ENCODE peak calls at places on chromosomes 5 and 9, in six cellular contexts. One of them, this sample, is unnamed.

GRCh38 chr5:153543959-153544470 is 53.5 kb downstream of the GRIA1 start:
- DNase-seq in astrocyte of the spinal cord: no peak
- DNase-seq in IMR-90: peak
- DNase-seq in T-helper 22 cell: no peak
- DNase-seq in nephron progenitor cell: no peak
- DNase-seq in GM03348: no peak
- DNase-seq in this sample: no peak

GRCh38 chr9:104301770-104302169 is 202.3 kb upstream of the OR13F1 start:
- DNase-seq in astrocyte of the spinal cord: no peak
- DNase-seq in IMR-90: no peak
- DNase-seq in T-helper 22 cell: no peak
- DNase-seq in nephron progenitor cell: no peak
- DNase-seq in GM03348: no peak
- DNase-seq in this sample: no peak

GRCh38 chr5:35938518-35939227 is at the start of gene CAPSL:
- DNase-seq in astrocyte of the spinal cord: peak
- DNase-seq in IMR-90: peak
- DNase-seq in T-helper 22 cell: no peak
- DNase-seq in nephron progenitor cell: peak
- DNase-seq in GM03348: no peak
- DNase-seq in this sample: no peak

GRCh38 chr5:124285071-124285470 is 461.4 kb downstream of the ZNF608 start:
- DNase-seq in astrocyte of the spinal cord: no peak
- DNase-seq in IMR-90: no peak
- DNase-seq in T-helper 22 cell: no peak
- DNase-seq in nephron progenitor cell: no peak
- DNase-seq in GM03348: no peak
- DNase-seq in this sample: no peak

GRCh38 chr9:37005517-37006140 is 28.4 kb downstream of the PAX5 start:
- DNase-seq in astrocyte of the spinal cord: no peak
- DNase-seq in IMR-90: no peak
- DNase-seq in T-helper 22 cell: no peak
- DNase-seq in nephron progenitor cell: no peak
- DNase-seq in GM03348: no peak
- DNase-seq in this sample: no peak

GRCh38 chr9:88443480-88444113 is 55.4 kb downstream of the SPIN1 start:
- DNase-seq in astrocyte of the spinal cord: no peak
- DNase-seq in IMR-90: no peak
- DNase-seq in T-helper 22 cell: no peak
- DNase-seq in nephron progenitor cell: no peak
- DNase-seq in GM03348: no peak
- DNase-seq in this sample: no peak

GRCh38 chr5:15992918-15993317 is 186.7 kb downstream of the MARCHF11 start:
- DNase-seq in astrocyte of the spinal cord: peak
- DNase-seq in IMR-90: peak
- DNase-seq in T-helper 22 cell: no peak
- DNase-seq in nephron progenitor cell: no peak
- DNase-seq in GM03348: peak
- DNase-seq in this sample: no peak

GRCh38 chr9:88852794-88853193 is 138.5 kb upstream of the S1PR3 start:
- DNase-seq in astrocyte of the spinal cord: peak
- DNase-seq in IMR-90: peak
- DNase-seq in T-helper 22 cell: no peak
- DNase-seq in nephron progenitor cell: no peak
- DNase-seq in GM03348: peak
- DNase-seq in this sample: no peak